ENCODE peak calls at places on chromosomes 5 and 9, in five cellular contexts. J is CD8-positive, alpha-beta T cell; R is ovary; F is psoas muscle; N is CD8-positive, alpha-beta memory T cell. E is an unnamed sample. For H3K9me3, the result is how much of the 10 kb centered on the place peaks cover.

GRCh38 chr9:14293801-14294200 is 20.1 kb downstream of the NFIB start:
- DNase-seq in J (no peak), R (no peak), F (no peak), N (no peak), E (no peak)

GRCh38 chr5:72485366-72486052 is 21.7 kb downstream of the ZNF366 start:
- DNase-seq in J (no peak), R (no peak), F (no peak), N (no peak), E (no peak)

GRCh38 chr5:39943811-39944210 is 519.0 kb upstream of the DAB2 start:
- DNase-seq in J (no peak), R (no peak), F (no peak), N (no peak), E (no peak)

GRCh38 chr9:70352802-70353201 is 61.7 kb downstream of the KLF9 start:
- DNase-seq in J (no peak), R (no peak), F (no peak), N (peak), E (no peak)

GRCh38 chr5:158639876-158640570 is 459.7 kb downstream of the EBF1 start:
- DNase-seq in J (no peak), R (no peak), F (no peak), N (no peak), E (no peak)

GRCh38 chr9:125544474-125544873 is 162.5 kb downstream of the MAPKAP1 start:
- DNase-seq in J (no peak), R (no peak), F (no peak), N (no peak), E (no peak)

GRCh38 chr5:75037106-75037505 is 15.3 kb downstream of the GCNT4 start:
- DNase-seq in J (no peak), R (no peak), F (no peak), N (no peak), E (peak)

GRCh38 chr9:68913054-68913453 is 100.9 kb downstream of the PRKACG start:
- DNase-seq in J (no peak), R (no peak), F (no peak), N (no peak), E (no peak)

GRCh38 chr5:150729859-150730258 is 29.0 kb downstream of the DCTN4 start:
- DNase-seq in J (no peak), R (no peak), F (no peak), N (no peak), E (no peak)

GRCh38 chr5:59685131-59685530 is 208.4 kb downstream of the PDE4D start:
- DNase-seq in J (no peak), R (no peak), F (no peak), N (no peak), E (no peak)

GRCh38 chr9:15606667-15607472 is 54.0 kb downstream of the CCDC171 start:
- DNase-seq in J (no peak), R (no peak), F (no peak), N (peak), E (peak)

GRCh38 chr9:73230257-73230656 is 78.6 kb downstream of the ANXA1 start:
- DNase-seq in J (no peak), R (no peak), F (no peak), N (no peak), E (no peak)

GRCh38 chr5:91219141-91219802 is 163.8 kb downstream of the ARRDC3 start:
- DNase-seq in J (no peak), R (no peak), F (no peak), N (no peak), E (peak)

GRCh38 chr5:157516626-157517325 is 56.8 kb downstream of the NIPAL4 start:
- DNase-seq in J (no peak), R (peak), F (peak), N (no peak), E (peak)

GRCh38 chr5:71794061-71794695 is 75.1 kb downstream of the CARTPT start:
- DNase-seq in J (no peak), R (no peak), F (no peak), N (no peak), E (no peak)

GRCh38 chr5:142816577-142816976 is 46.4 kb downstream of the ARHGAP26 start:
- DNase-seq in J (no peak), R (no peak), F (peak), N (no peak), E (peak)

GRCh38 chr5:82106207-82106606 is 134.4 kb downstream of the ATG10 start:
- DNase-seq in J (no peak), R (no peak), F (no peak), N (no peak), E (no peak)

GRCh38 chr9:134959971-134960310 is 42.2 kb upstream of the FCN1 start:
- DNase-seq in J (no peak), R (peak), F (no peak), N (no peak), E (no peak)

GRCh38 chr9:134550584-134550983 is 91.0 kb upstream of the COL5A1 start:
- DNase-seq in J (no peak), R (no peak), F (no peak), N (no peak), E (no peak)

GRCh38 chr5:151471276-151471675 is 23.9 kb downstream of the SLC36A1 start:
- DNase-seq in J (no peak), R (no peak), F (no peak), N (no peak), E (no peak)

GRCh38 chr5:143511736-143512135 is 108.2 kb upstream of the NR3C1 start:
- DNase-seq in J (no peak), R (no peak), F (no peak), N (no peak), E (no peak)

GRCh38 chr5:52148679-52149078 is 639.0 kb upstream of the ITGA1 start:
- DNase-seq in J (no peak), R (no peak), F (no peak), N (no peak), E (no peak)

GRCh38 chr5:181160144-181160754 is 12.9 kb downstream of the OR2V2 start:
- DNase-seq in J (peak), R (peak), F (peak), N (peak), E (no peak)

GRCh38 chr5:14908195-14908594 is 36.6 kb upstream of the ANKH start:
- DNase-seq in J (no peak), R (no peak), F (no peak), N (no peak), E (no peak)

GRCh38 chr9:133945977-133946753 is 46.0 kb downstream of the VAV2 start:
- DNase-seq in J (no peak), R (peak), F (peak), N (no peak), E (peak)

GRCh38 chr9:135702002-135702721 is at the start of gene KCNT1:
- DNase-seq in J (peak), R (peak), F (peak), N (peak), E (peak)

GRCh38 chr9:70085241-70085640 is 41.6 kb downstream of the MAMDC2 start:
- DNase-seq in J (no peak), R (no peak), F (no peak), N (no peak), E (no peak)

GRCh38 chr5:138553437-138554095 is 10.5 kb upstream of the ETF1 start:
- DNase-seq in J (no peak), R (no peak), F (no peak), N (no peak), E (no peak)

GRCh38 chr5:118468085-118468484 is 520.3 kb downstream of the DTWD2 start:
- DNase-seq in J (no peak), R (no peak), F (no peak), N (no peak), E (no peak)

GRCh38 chr5:126395198-126395597 is 28.0 kb upstream of the GRAMD2B start:
- DNase-seq in J (no peak), R (no peak), F (no peak), N (no peak), E (no peak)

GRCh38 chr9:33211695-33212393 is 28.1 kb upstream of the SPINK4 start:
- DNase-seq in J (no peak), R (peak), F (no peak), N (no peak), E (no peak)

GRCh38 chr9:135990468-135991429 is 29.6 kb upstream of the UBAC1 start:
- DNase-seq in J (no peak), R (peak), F (peak), N (peak), E (peak)

GRCh38 chr9:115018547-115019435 is 88.4 kb upstream of the TNFSF8 start:
- DNase-seq in J (no peak), R (no peak), F (no peak), N (no peak), E (no peak)

GRCh38 chr9:77663754-77664153 is 15.6 kb upstream of the GNA14 start:
- DNase-seq in J (no peak), R (no peak), F (peak), N (no peak), E (peak)

GRCh38 chr5:59793000-59793399 is 100.5 kb downstream of the PDE4D start:
- DNase-seq in J (no peak), R (no peak), F (peak), N (no peak), E (peak)

GRCh38 chr9:95840096-95840495 is 35.4 kb upstream of the ERCC6L2 start:
- DNase-seq in J (no peak), R (no peak), F (no peak), N (no peak), E (no peak)

GRCh38 chr5:94993501-94993900 is 291.4 kb downstream of the MCTP1 start:
- DNase-seq in J (no peak), R (no peak), F (no peak), N (no peak), E (no peak)

GRCh38 chr9:109310486-109310901 is 10.4 kb downstream of the EPB41L4B start:
- DNase-seq in J (no peak), R (no peak), F (no peak), N (no peak), E (no peak)

GRCh38 chr5:98454904-98455303 is 318.6 kb upstream of the RGMB start:
- DNase-seq in J (no peak), R (no peak), F (no peak), N (no peak), E (no peak)
- H3K9me3 ChIP-seq in J (under half), R (under half), F (under half), N (under half), E (under half)

GRCh38 chr5:128097781-128098180 is 14.2 kb downstream of the SLC12A2 start:
- DNase-seq in J (no peak), R (no peak), F (no peak), N (no peak), E (no peak)
- H3K9me3 ChIP-seq in J (under half), R (under half), F (under half), N (under half), E (under half)

GRCh38 chr5:19319252-19319651 is 668.7 kb downstream of the CDH18 start:
- DNase-seq in J (no peak), R (no peak), F (no peak), N (no peak), E (no peak)

GRCh38 chr5:19314840-19315239 is 673.2 kb downstream of the CDH18 start:
- DNase-seq in J (no peak), R (no peak), F (no peak), N (no peak), E (no peak)
- H3K9me3 ChIP-seq in J (under half), R (under half), F (under half), N (under half), E (under half)

GRCh38 chr5:179304871-179305270 is 40.4 kb downstream of the ADAMTS2 start:
- DNase-seq in J (no peak), R (no peak), F (no peak), N (no peak), E (no peak)
- H3K9me3 ChIP-seq in J (under half), R (under half), F (under half), N (under half), E (under half)

GRCh38 chr9:127360205-127360604 is 36.8 kb upstream of the SLC2A8 start:
- DNase-seq in J (no peak), R (no peak), F (no peak), N (no peak), E (no peak)

GRCh38 chr9:127360829-127361228 is 36.1 kb upstream of the SLC2A8 start:
- DNase-seq in J (no peak), R (no peak), F (no peak), N (no peak), E (no peak)

GRCh38 chr9:127358770-127359169 is 38.2 kb upstream of the SLC2A8 start:
- DNase-seq in J (no peak), R (no peak), F (no peak), N (no peak), E (no peak)

GRCh38 chr9:127356906-127357305 is 40.1 kb upstream of the SLC2A8 start:
- DNase-seq in J (no peak), R (no peak), F (no peak), N (no peak), E (no peak)

DNA sequence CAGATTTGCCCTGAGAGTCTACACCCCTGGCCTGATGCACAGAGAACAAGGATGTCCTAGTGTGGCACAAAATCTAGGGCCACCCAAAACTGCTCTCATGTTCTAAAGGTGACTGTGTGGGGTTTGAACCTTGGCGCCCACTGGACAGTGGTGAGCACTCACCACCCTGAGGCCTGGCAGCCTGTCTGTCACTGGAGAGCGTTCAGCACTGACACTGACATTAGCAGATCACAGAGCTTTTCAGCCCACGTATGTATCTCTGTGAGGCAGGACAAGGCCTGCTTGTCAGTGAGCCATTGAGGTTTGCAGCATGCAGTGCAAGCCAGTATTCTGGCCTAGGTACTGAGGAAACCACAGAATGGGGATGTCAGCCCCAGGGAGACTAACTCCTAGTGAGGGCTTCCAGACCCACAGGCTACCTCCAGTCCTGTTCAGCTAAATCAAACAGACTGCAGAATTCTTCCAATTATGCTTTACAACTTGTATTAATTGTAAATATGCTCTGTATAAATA is 38.9 kb upstream of the SLC2A8 start:
- DNase-seq in J (no peak), R (no peak), F (no peak), N (no peak), E (no peak)
- H3K9me3 ChIP-seq in J (under half), R (under half), F (under half), N (under half), E (under half)